ENCODE peak calls at places on chromosomes 7 and 10, in seven cellular contexts. One of them, this sample, is unnamed.

GRCh38 chr7:35630573-35630972 is 64.4 kb downstream of the HERPUD2 start:
- DNase-seq in AG09309: no peak
- DNase-seq in psoas muscle: no peak
- DNase-seq in kidney epithelial cell: no peak
- DNase-seq in foreskin fibroblast: peak
- DNase-seq in colonic mucosa: no peak
- DNase-seq in mammary epithelial cell: peak
- DNase-seq in this sample: no peak

GRCh38 chr10:132630666-132631347 is 93.2 kb downstream of the INPP5A start:
- DNase-seq in AG09309: no peak
- DNase-seq in psoas muscle: peak
- DNase-seq in kidney epithelial cell: no peak
- DNase-seq in foreskin fibroblast: peak
- DNase-seq in colonic mucosa: peak
- DNase-seq in mammary epithelial cell: no peak
- DNase-seq in this sample: no peak

GRCh38 chr10:110219884-110220283 is 12.5 kb downstream of the MXI1 start:
- DNase-seq in AG09309: no peak
- DNase-seq in psoas muscle: no peak
- DNase-seq in kidney epithelial cell: no peak
- DNase-seq in foreskin fibroblast: no peak
- DNase-seq in colonic mucosa: no peak
- DNase-seq in mammary epithelial cell: no peak
- DNase-seq in this sample: no peak

GRCh38 chr7:76002822-76003221 is 8.4 kb upstream of the TMEM120A start:
- DNase-seq in AG09309: no peak
- DNase-seq in psoas muscle: no peak
- DNase-seq in kidney epithelial cell: no peak
- DNase-seq in foreskin fibroblast: no peak
- DNase-seq in colonic mucosa: no peak
- DNase-seq in mammary epithelial cell: no peak
- DNase-seq in this sample: no peak

GRCh38 chr10:78383378-78383777 is 349.7 kb downstream of the RPS24 start:
- DNase-seq in AG09309: no peak
- DNase-seq in psoas muscle: no peak
- DNase-seq in kidney epithelial cell: no peak
- DNase-seq in foreskin fibroblast: no peak
- DNase-seq in colonic mucosa: no peak
- DNase-seq in mammary epithelial cell: no peak
- DNase-seq in this sample: no peak

GRCh38 chr10:4294996-4295792 is 510.2 kb upstream of the KLF6 start:
- DNase-seq in AG09309: no peak
- DNase-seq in psoas muscle: no peak
- DNase-seq in kidney epithelial cell: no peak
- DNase-seq in foreskin fibroblast: no peak
- DNase-seq in colonic mucosa: no peak
- DNase-seq in mammary epithelial cell: no peak
- DNase-seq in this sample: no peak

GRCh38 chr10:75406158-75407065 is 4.8 kb upstream of the ZNF503 start:
- DNase-seq in AG09309: no peak
- DNase-seq in psoas muscle: no peak
- DNase-seq in kidney epithelial cell: no peak
- DNase-seq in foreskin fibroblast: no peak
- DNase-seq in colonic mucosa: no peak
- DNase-seq in mammary epithelial cell: peak
- DNase-seq in this sample: no peak

GRCh38 chr10:128484041-128484440 is 357.8 kb upstream of the MKI67 start:
- DNase-seq in AG09309: no peak
- DNase-seq in psoas muscle: no peak
- DNase-seq in kidney epithelial cell: no peak
- DNase-seq in foreskin fibroblast: no peak
- DNase-seq in colonic mucosa: no peak
- DNase-seq in mammary epithelial cell: no peak
- DNase-seq in this sample: no peak

GRCh38 chr10:88879754-88880286 is at the start of gene STAMBPL1:
- DNase-seq in AG09309: no peak
- DNase-seq in psoas muscle: peak
- DNase-seq in kidney epithelial cell: no peak
- DNase-seq in foreskin fibroblast: peak
- DNase-seq in colonic mucosa: peak
- DNase-seq in mammary epithelial cell: no peak
- DNase-seq in this sample: no peak

GRCh38 chr10:24951201-24952145 is 933 bp downstream of the PRTFDC1 start:
- DNase-seq in AG09309: no peak
- DNase-seq in psoas muscle: no peak
- DNase-seq in kidney epithelial cell: no peak
- DNase-seq in foreskin fibroblast: peak
- DNase-seq in colonic mucosa: peak
- DNase-seq in mammary epithelial cell: no peak
- DNase-seq in this sample: no peak

GRCh38 chr10:85857305-85857704 is 509.3 kb downstream of the GRID1 start:
- DNase-seq in AG09309: no peak
- DNase-seq in psoas muscle: no peak
- DNase-seq in kidney epithelial cell: no peak
- DNase-seq in foreskin fibroblast: no peak
- DNase-seq in colonic mucosa: no peak
- DNase-seq in mammary epithelial cell: no peak
- DNase-seq in this sample: no peak

GRCh38 chr10:9052767-9053166 is 998.3 kb downstream of the GATA3 start:
- DNase-seq in AG09309: no peak
- DNase-seq in psoas muscle: no peak
- DNase-seq in kidney epithelial cell: no peak
- DNase-seq in foreskin fibroblast: no peak
- DNase-seq in colonic mucosa: no peak
- DNase-seq in mammary epithelial cell: peak
- DNase-seq in this sample: no peak

GRCh38 chr10:96765406-96766240 is 45.3 kb upstream of the PIK3AP1 start:
- DNase-seq in AG09309: no peak
- DNase-seq in psoas muscle: peak
- DNase-seq in kidney epithelial cell: peak
- DNase-seq in foreskin fibroblast: peak
- DNase-seq in colonic mucosa: peak
- DNase-seq in mammary epithelial cell: peak
- DNase-seq in this sample: no peak

DNA sequence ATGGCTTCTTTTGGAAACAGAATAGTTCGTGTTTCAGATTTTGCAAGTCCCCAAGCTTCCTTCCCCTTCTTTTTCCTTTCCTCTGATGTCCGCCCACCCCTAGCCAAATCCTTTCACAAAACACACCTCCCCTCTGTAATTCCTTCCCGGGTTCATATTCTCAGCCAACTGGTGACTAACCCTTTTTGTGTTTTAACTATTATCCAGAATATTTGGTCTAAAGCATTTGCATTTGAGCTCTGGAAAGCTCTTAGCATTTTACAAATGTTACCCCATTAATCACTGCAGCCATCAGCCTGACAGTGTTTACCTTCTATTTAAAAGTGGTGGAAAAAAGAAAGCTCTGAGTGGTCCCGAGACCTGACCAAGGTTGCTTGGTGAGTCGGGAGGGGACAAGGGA is 139.0 kb downstream of the CREB5 start:
- DNase-seq in AG09309: no peak
- DNase-seq in psoas muscle: no peak
- DNase-seq in kidney epithelial cell: no peak
- DNase-seq in foreskin fibroblast: peak
- DNase-seq in colonic mucosa: no peak
- DNase-seq in mammary epithelial cell: no peak
- DNase-seq in this sample: no peak
- H3K4me3 ChIP-seq in AG09309: no peak
- H3K4me3 ChIP-seq in psoas muscle: no peak
- H3K4me3 ChIP-seq in kidney epithelial cell: no peak
- H3K4me3 ChIP-seq in foreskin fibroblast: no peak
- H3K4me3 ChIP-seq in colonic mucosa: no peak
- H3K4me3 ChIP-seq in mammary epithelial cell: no peak
- H3K4me3 ChIP-seq in this sample: no peak

GRCh38 chr10:124177180-124177518 is 83.8 kb upstream of the CHST15 start:
- DNase-seq in AG09309: no peak
- DNase-seq in psoas muscle: no peak
- DNase-seq in kidney epithelial cell: no peak
- DNase-seq in foreskin fibroblast: no peak
- DNase-seq in colonic mucosa: no peak
- DNase-seq in mammary epithelial cell: no peak
- DNase-seq in this sample: no peak
- TF ChIP-seq CTCF in AG09309: no peak
- TF ChIP-seq CTCF in psoas muscle: no peak
- TF ChIP-seq CTCF in kidney epithelial cell: no peak
- TF ChIP-seq CTCF in foreskin fibroblast: no peak
- TF ChIP-seq CTCF in colonic mucosa: no peak
- TF ChIP-seq CTCF in mammary epithelial cell: no peak
- TF ChIP-seq CTCF in this sample: no peak

GRCh38 chr7:12025246-12025645 is 185.8 kb upstream of the TMEM106B start:
- DNase-seq in AG09309: no peak
- DNase-seq in psoas muscle: no peak
- DNase-seq in kidney epithelial cell: no peak
- DNase-seq in foreskin fibroblast: peak
- DNase-seq in colonic mucosa: no peak
- DNase-seq in mammary epithelial cell: no peak
- DNase-seq in this sample: no peak

GRCh38 chr7:12030116-12030515 is 181.0 kb upstream of the TMEM106B start:
- DNase-seq in AG09309: no peak
- DNase-seq in psoas muscle: no peak
- DNase-seq in kidney epithelial cell: no peak
- DNase-seq in foreskin fibroblast: peak
- DNase-seq in colonic mucosa: no peak
- DNase-seq in mammary epithelial cell: no peak
- DNase-seq in this sample: no peak

GRCh38 chr7:12031186-12031585 is 179.9 kb upstream of the TMEM106B start:
- DNase-seq in AG09309: no peak
- DNase-seq in psoas muscle: no peak
- DNase-seq in kidney epithelial cell: no peak
- DNase-seq in foreskin fibroblast: no peak
- DNase-seq in colonic mucosa: no peak
- DNase-seq in mammary epithelial cell: no peak
- DNase-seq in this sample: no peak

GRCh38 chr7:12031638-12032037 is 179.5 kb upstream of the TMEM106B start:
- DNase-seq in AG09309: no peak
- DNase-seq in psoas muscle: no peak
- DNase-seq in kidney epithelial cell: no peak
- DNase-seq in foreskin fibroblast: peak
- DNase-seq in colonic mucosa: no peak
- DNase-seq in mammary epithelial cell: peak
- DNase-seq in this sample: no peak

DNA sequence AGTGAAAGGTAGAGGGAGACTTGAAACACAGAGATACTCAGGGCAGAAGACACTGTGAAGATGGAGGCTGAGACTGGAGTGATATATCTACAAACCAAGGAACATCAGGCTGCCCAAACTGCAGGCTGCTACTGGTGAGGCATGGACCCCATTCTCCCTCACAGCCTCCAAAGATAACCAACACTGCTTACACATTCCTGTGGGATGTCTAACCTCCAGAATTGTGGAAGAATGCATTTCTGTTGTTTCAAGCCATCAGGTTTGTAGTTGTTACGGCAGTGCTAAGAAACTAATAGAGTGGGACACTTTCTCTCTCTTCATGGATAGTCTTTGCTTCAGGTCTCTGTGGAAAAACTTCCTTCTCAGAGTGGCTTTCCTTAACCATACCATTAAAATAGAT is 182.6 kb upstream of the TMEM106B start:
- DNase-seq in AG09309: no peak
- DNase-seq in psoas muscle: no peak
- DNase-seq in kidney epithelial cell: no peak
- DNase-seq in foreskin fibroblast: peak
- DNase-seq in colonic mucosa: no peak
- DNase-seq in mammary epithelial cell: no peak
- DNase-seq in this sample: no peak
- H3K4me3 ChIP-seq in AG09309: no peak
- H3K4me3 ChIP-seq in psoas muscle: no peak
- H3K4me3 ChIP-seq in kidney epithelial cell: no peak
- H3K4me3 ChIP-seq in foreskin fibroblast: no peak
- H3K4me3 ChIP-seq in colonic mucosa: no peak
- H3K4me3 ChIP-seq in mammary epithelial cell: no peak
- H3K4me3 ChIP-seq in this sample: no peak

GRCh38 chr10:80444646-80445319 is 9.3 kb upstream of the TSPAN14 start:
- DNase-seq in AG09309: peak
- DNase-seq in psoas muscle: peak
- DNase-seq in kidney epithelial cell: no peak
- DNase-seq in foreskin fibroblast: peak
- DNase-seq in colonic mucosa: peak
- DNase-seq in mammary epithelial cell: peak
- DNase-seq in this sample: no peak
- TF ChIP-seq CTCF in AG09309: peak
- TF ChIP-seq CTCF in psoas muscle: peak
- TF ChIP-seq CTCF in kidney epithelial cell: peak
- TF ChIP-seq CTCF in foreskin fibroblast: peak
- TF ChIP-seq CTCF in colonic mucosa: peak
- TF ChIP-seq CTCF in mammary epithelial cell: peak
- TF ChIP-seq CTCF in this sample: peak

DNA sequence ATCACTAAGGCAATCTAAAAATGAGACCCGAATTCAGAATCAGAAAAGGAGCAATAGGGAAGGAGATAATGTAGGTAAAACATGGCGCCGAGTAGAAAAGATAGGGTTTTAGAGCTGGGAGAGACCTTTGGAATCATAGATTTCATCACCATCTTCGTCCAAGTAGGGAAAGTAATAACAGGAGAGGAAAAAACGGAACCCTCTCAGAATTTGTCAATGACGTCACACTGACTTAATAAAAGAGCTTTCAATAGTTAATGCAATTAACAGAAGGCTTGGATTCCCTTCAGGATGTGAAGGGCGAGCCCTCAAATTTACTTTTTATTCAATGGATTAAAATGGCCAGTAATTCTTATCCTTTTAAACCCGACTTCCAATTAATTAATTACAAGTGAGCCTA is 959 bp upstream of the UBN2 start:
- DNase-seq in AG09309: no peak
- DNase-seq in psoas muscle: no peak
- DNase-seq in kidney epithelial cell: no peak
- DNase-seq in foreskin fibroblast: no peak
- DNase-seq in colonic mucosa: no peak
- DNase-seq in mammary epithelial cell: no peak
- DNase-seq in this sample: no peak
- H3K4me3 ChIP-seq in AG09309: peak
- H3K4me3 ChIP-seq in psoas muscle: peak
- H3K4me3 ChIP-seq in kidney epithelial cell: peak
- H3K4me3 ChIP-seq in foreskin fibroblast: peak
- H3K4me3 ChIP-seq in colonic mucosa: peak
- H3K4me3 ChIP-seq in mammary epithelial cell: peak
- H3K4me3 ChIP-seq in this sample: peak

GRCh38 chr7:23418046-23418445 is 52.2 kb downstream of the IGF2BP3 start:
- DNase-seq in AG09309: no peak
- DNase-seq in psoas muscle: no peak
- DNase-seq in kidney epithelial cell: peak
- DNase-seq in foreskin fibroblast: peak
- DNase-seq in colonic mucosa: no peak
- DNase-seq in mammary epithelial cell: peak
- DNase-seq in this sample: no peak
- TF ChIP-seq CTCF in AG09309: no peak
- TF ChIP-seq CTCF in psoas muscle: no peak
- TF ChIP-seq CTCF in kidney epithelial cell: no peak
- TF ChIP-seq CTCF in foreskin fibroblast: no peak
- TF ChIP-seq CTCF in colonic mucosa: no peak
- TF ChIP-seq CTCF in mammary epithelial cell: no peak
- TF ChIP-seq CTCF in this sample: no peak

This sample was measured in BJ.